ENCODE peak calls at places on chromosomes 3 and 15, in nine cellular contexts. C, A, W, B, R, J, K, U and F are unnamed samples.

GRCh38 chr3:45739944-45740343 is 50.7 kb downstream of the SACM1L start:
- DNase-seq in B (no peak), W (no peak), C (no peak), K (no peak), U (no peak), J (no peak), R (no peak), A (no peak), F (no peak)

GRCh38 chr15:70257573-70258220 is 160.0 kb upstream of the TLE3 start:
- DNase-seq in W (no peak), B (no peak), C (no peak), J (no peak), A (no peak), U (no peak), R (no peak), K (no peak), F (no peak)

GRCh38 chr15:83837946-83838571 is 184.1 kb downstream of the ADAMTSL3 start:
- DNase-seq in W (peak), B (peak), A (peak), C (peak), R (no peak), J (no peak), U (peak), K (no peak), F (peak)

GRCh38 chr3:143337387-143337786 is 217.8 kb downstream of the CHST2 start:
- DNase-seq in A (no peak), W (peak), J (no peak), K (no peak), C (no peak), R (no peak), U (no peak), B (no peak), F (no peak)

GRCh38 chr3:152244156-152244888 is 24.4 kb upstream of the MBNL1 start:
- DNase-seq in B (no peak), K (no peak), R (no peak), C (no peak), A (no peak), J (no peak), U (no peak), W (no peak), F (no peak)

GRCh38 chr15:51912528-51912927 is 59.0 kb downstream of the LEO1 start:
- DNase-seq in K (no peak), R (no peak), U (no peak), A (no peak), W (no peak), C (no peak), B (no peak), J (no peak), F (no peak)

GRCh38 chr3:140724856-140725812 is 47.3 kb downstream of the TRIM42 start:
- DNase-seq in C (no peak), W (no peak), K (no peak), B (no peak), A (no peak), U (no peak), J (no peak), R (no peak), F (no peak)

GRCh38 chr3:69536306-69537020 is 150.6 kb upstream of the FRMD4B start:
- DNase-seq in B (no peak), J (no peak), R (no peak), K (no peak), C (no peak), W (no peak), U (no peak), A (no peak), F (no peak)

GRCh38 chr3:155007729-155008128 is 72.4 kb upstream of the MME start:
- DNase-seq in B (no peak), A (no peak), W (no peak), K (no peak), U (no peak), R (no peak), C (no peak), J (no peak), F (no peak)

GRCh38 chr3:149967067-149967685 is 3.5 kb downstream of the PFN2 start:
- DNase-seq in J (no peak), B (no peak), U (peak), W (peak), C (no peak), A (no peak), K (no peak), R (no peak), F (no peak)

GRCh38 chr3:124281453-124282316 is 289.8 kb upstream of the ROPN1 start:
- DNase-seq in W (peak), A (no peak), B (peak), R (peak), J (peak), K (no peak), U (peak), C (no peak), F (no peak)

GRCh38 chr15:36769110-36769509 is 189.7 kb downstream of the CDIN1 start:
- DNase-seq in B (no peak), A (no peak), K (no peak), J (no peak), R (no peak), C (no peak), W (peak), U (peak), F (no peak)

GRCh38 chr15:77541421-77542181 is 91.1 kb downstream of the LINGO1 start:
- DNase-seq in J (peak), R (no peak), A (no peak), U (peak), W (peak), K (no peak), C (no peak), B (no peak), F (no peak)

GRCh38 chr15:35852818-35853624 is 307.1 kb upstream of the DPH6 start:
- DNase-seq in C (no peak), B (no peak), A (no peak), W (no peak), R (no peak), K (no peak), U (no peak), J (no peak), F (no peak)

GRCh38 chr3:46218310-46218709 is 10.2 kb upstream of the CCR1 start:
- DNase-seq in A (no peak), U (no peak), R (no peak), J (no peak), B (no peak), W (no peak), C (no peak), K (no peak), F (no peak)

GRCh38 chr3:24043985-24044384 is 98.9 kb downstream of the NR1D2 start:
- DNase-seq in R (no peak), J (no peak), B (no peak), C (no peak), U (no peak), W (no peak), A (no peak), K (no peak), F (no peak)

GRCh38 chr3:113654851-113655250 is 41.6 kb downstream of the USF3 start:
- DNase-seq in A (no peak), J (no peak), R (no peak), W (no peak), U (no peak), B (no peak), C (no peak), K (no peak), F (no peak)

GRCh38 chr15:28456476-28457395 is 76.0 kb downstream of the GOLGA8G start:
- DNase-seq in K (peak), U (no peak), R (no peak), C (no peak), W (no peak), A (peak), J (no peak), B (no peak), F (peak)

GRCh38 chr3:22089284-22089683 is 338.3 kb upstream of the ZNF385D start:
- DNase-seq in K (no peak), R (no peak), J (no peak), B (peak), W (peak), U (peak), A (no peak), C (no peak), F (peak)
- TF ChIP-seq CTCF in K (no peak), R (peak), J (peak), B (peak), W (peak), U (peak), A (peak), C (peak), F (peak)

GRCh38 chr3:169060037-169060436 is 603.5 kb downstream of the MECOM start:
- DNase-seq in B (no peak), U (peak), A (no peak), W (peak), J (no peak), C (no peak), K (no peak), R (no peak), F (no peak)
- TF ChIP-seq CTCF in B (no peak), U (peak), A (no peak), W (no peak), J (no peak), C (no peak), K (no peak), R (no peak), F (no peak)

DNA sequence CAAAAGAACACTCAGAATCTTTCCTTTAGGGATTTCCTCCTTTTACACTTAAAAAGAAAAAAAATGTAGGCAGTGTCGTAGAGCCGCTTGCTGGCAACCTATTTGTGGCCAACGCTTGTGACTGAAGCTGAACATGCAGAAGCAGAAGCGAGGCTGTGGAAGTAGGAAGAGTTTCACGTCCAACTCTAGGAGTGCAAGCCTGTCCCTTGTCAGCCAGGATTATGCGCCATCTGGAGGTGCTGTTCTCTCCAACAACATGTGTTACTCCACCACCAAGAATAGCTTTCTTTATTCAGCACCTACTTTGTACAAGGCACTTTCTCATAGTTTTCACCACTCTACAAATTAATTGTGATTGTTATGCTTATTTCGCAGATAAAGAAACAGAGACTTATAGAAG is 223.2 kb upstream of the LMCD1 start:
- DNase-seq in A (no peak), U (no peak), R (no peak), C (no peak), J (no peak), B (no peak), W (no peak), K (no peak), F (no peak)
- TF ChIP-seq CTCF in A (no peak), U (no peak), R (no peak), C (no peak), J (no peak), B (peak), W (no peak), K (no peak), F (no peak)

DNA sequence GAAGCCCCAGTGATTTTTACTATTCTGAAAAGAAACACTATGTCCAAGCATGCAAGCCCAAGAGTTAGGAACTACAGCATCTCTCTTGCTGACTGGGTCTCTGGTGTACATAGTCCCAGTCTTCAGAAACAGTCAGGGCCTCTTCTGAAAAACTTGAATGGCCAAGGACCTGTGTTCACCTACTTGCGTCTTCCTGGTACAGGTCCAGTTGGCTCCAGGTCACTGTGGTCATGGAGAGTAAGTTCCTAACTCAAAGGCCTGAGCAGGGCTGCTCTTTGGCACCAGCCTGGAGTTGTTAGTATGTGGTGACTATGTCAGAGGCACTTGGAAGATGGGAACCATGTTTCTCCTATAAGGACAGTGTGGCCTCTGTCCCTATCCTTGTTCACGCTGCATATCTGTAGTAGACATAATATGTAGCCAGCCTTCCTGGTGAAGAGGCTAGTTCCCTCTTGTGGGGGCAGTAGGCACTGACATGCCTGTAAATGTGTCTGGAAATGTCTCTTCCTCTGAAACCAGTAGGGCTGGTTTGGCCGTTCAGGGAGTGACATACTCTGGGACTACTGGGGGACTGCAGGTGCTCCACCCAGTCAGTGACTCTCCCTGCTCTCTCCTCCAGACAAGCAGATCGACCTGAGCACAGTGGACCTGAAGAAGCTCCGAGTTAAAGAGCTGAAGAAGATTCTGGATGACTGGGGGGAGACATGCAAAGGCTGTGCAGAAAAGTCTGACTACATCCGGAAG is 2.6 kb upstream of the RBM15B start:
- DNase-seq in C (no peak), B (no peak), R (no peak), U (peak), A (peak), K (no peak), J (no peak), W (no peak), F (no peak)
- TF ChIP-seq CTCF in C (peak), B (no peak), R (peak), U (peak), A (peak), K (no peak), J (no peak), W (peak), F (no peak)

DNA sequence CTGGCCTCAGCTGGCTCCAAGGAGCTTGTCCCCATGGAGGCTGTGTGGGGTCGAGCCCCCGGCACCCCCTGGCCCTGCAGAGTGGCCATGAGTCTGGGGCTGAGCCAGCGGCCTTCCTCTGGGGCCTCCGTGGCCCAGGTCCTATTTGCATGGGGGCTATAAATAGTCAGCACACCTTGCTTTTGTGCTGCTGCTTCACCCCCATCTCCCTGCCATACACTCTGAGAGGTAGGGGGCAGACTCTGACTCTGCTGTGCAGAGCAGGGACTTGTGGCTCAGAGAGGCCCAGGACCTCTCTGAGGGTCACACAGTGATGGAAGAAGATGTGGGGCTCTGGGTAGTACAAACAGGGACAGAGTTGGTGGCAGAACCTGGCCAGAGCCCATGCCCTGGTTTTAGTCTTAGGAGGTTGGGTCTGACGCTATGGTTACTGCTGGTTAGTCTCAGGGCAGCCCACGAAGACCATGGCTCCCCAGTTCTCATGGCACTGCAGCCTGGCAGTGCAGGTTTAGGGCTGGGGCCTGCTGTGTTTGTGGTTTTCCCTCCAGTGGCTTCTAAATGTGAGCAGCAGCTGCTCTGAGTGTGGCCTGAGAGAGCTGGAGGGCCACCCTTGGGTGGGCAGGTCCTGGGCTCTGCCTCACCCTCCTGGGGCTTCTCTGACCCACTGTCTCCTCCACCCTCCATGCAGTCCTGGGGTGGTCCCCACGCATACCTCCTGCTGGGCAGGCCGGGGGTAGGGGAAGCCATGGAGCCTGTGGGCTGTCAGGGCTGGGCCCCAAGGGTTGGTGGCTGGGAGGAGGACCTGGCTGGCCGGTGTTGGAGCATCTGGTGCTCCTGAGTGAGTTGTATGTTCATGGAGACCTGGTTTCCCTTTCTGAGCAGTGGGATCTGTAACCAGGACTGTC is 13.6 kb downstream of the PRKCD start:
- DNase-seq in U (no peak), A (no peak), C (no peak), R (no peak), B (peak), W (no peak), K (no peak), J (no peak), F (no peak)
- TF ChIP-seq CTCF in U (no peak), A (no peak), C (no peak), R (no peak), B (peak), W (no peak), K (no peak), J (no peak), F (no peak)

GRCh38 chr3:194265505-194265892 is 85.6 kb downstream of the CPN2 start:
- DNase-seq in C (no peak), B (no peak), J (peak), R (peak), U (peak), W (peak), A (no peak), K (peak), F (no peak)

GRCh38 chr3:194268659-194269487 is 82.3 kb downstream of the CPN2 start:
- DNase-seq in C (no peak), A (no peak), W (no peak), K (no peak), R (no peak), U (no peak), B (no peak), J (peak), F (no peak)

GRCh38 chr3:194267744-194268658 is 83.1 kb downstream of the CPN2 start:
- DNase-seq in K (peak), C (no peak), B (no peak), U (peak), W (peak), R (no peak), A (no peak), J (peak), F (no peak)

GRCh38 chr3:194266658-194267005 is 84.5 kb downstream of the CPN2 start:
- DNase-seq in B (no peak), U (peak), W (no peak), R (no peak), J (peak), K (no peak), A (peak), C (no peak), F (no peak)

GRCh38 chr3:194265996-194266657 is 85.0 kb downstream of the CPN2 start:
- DNase-seq in W (no peak), U (peak), C (no peak), B (no peak), R (no peak), J (peak), A (peak), K (no peak), F (no peak)
- TF ChIP-seq CTCF in W (no peak), U (no peak), C (no peak), B (no peak), R (no peak), J (no peak), A (no peak), K (no peak), F (no peak)

GRCh38 chr3:81443948-81444347 is 317.5 kb downstream of the GBE1 start:
- DNase-seq in K (no peak), W (peak), B (no peak), A (no peak), C (no peak), U (peak), J (no peak), R (peak), F (no peak)

GRCh38 chr3:81443457-81443782 is 318.0 kb downstream of the GBE1 start:
- DNase-seq in J (no peak), A (no peak), B (no peak), U (no peak), R (no peak), C (no peak), W (peak), K (no peak), F (no peak)

GRCh38 chr3:81446806-81447205 is 314.6 kb downstream of the GBE1 start:
- DNase-seq in A (no peak), W (peak), U (no peak), J (no peak), R (no peak), C (no peak), B (no peak), K (no peak), F (no peak)

GRCh38 chr3:81445712-81446111 is 315.7 kb downstream of the GBE1 start:
- DNase-seq in W (no peak), B (no peak), C (no peak), U (no peak), R (no peak), K (no peak), A (no peak), J (no peak), F (no peak)

DNA sequence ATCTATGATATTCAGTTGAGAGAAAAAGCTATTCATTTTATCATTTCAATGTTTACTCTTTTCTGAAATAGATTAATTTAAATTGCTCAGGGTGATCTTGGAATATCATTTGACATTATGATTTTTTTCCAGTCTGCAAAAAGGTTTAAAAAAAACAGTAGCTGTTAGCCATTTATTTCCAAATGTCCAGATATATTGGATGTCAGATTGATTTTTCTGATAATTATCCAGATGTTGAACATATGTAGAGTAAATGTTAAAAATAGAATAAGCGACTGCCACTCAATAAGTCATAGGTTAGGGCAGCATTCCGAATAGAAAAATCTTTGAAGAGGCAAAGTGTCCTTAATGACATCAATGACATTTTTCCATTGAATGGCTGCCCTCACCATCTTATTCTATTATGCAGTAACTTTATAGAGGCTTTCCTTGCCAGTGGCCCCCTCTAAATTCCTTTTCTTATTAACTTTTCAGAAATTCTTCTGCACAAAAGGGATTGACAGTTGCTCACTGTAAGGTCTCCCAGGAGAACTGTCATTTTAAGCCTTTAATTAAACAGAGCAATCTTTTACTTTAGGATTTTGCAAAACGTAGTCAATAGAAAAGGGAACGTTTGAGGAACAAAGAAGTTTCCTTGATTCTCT is 316.5 kb downstream of the GBE1 start:
- DNase-seq in C (no peak), W (no peak), R (no peak), K (no peak), J (no peak), U (no peak), B (no peak), A (no peak), F (no peak)
- TF ChIP-seq CTCF in C (no peak), W (no peak), R (no peak), K (no peak), J (no peak), U (no peak), B (no peak), A (no peak), F (no peak)

GRCh38 chr3:1082024-1082633 is 10.7 kb upstream of the CNTN6 start:
- DNase-seq in B (peak), J (peak), A (peak), W (peak), C (peak), K (no peak), U (peak), R (no peak), F (no peak)
- TF ChIP-seq CTCF in B (peak), J (peak), A (peak), W (peak), C (peak), K (peak), U (peak), R (peak), F (no peak)